ENCODE peak calls at places on chromosomes 1 and 21, in nine cellular contexts. H, Y, V, P, L, O, B, D and M are unnamed samples.

GRCh38 chr1:18955442-18956188 is 861 bp downstream of the IFFO2 start:
- DNase-seq in L (peak; percentile 10), P (peak; percentile 69), O (peak; percentile 44), D (no peak), H (no peak), B (peak; percentile 33), V (no peak), Y (peak; percentile 65), M (no peak)

GRCh38 chr1:7621334-7622219 is 149.5 kb upstream of the VAMP3 start:
- DNase-seq in P (no peak), B (no peak), H (no peak), O (no peak), V (peak; percentile 44), Y (no peak), D (no peak), L (no peak), M (no peak)

GRCh38 chr1:212233321-212233720 is 51.9 kb upstream of the PPP2R5A start:
- DNase-seq in Y (no peak), H (no peak), L (no peak), P (no peak), V (no peak), B (no peak), D (no peak), O (no peak), M (no peak)

GRCh38 chr1:152961201-152961891 is 9.1 kb upstream of the SPRR4 start:
- DNase-seq in B (no peak), L (no peak), O (no peak), Y (no peak), V (no peak), H (no peak), P (no peak), D (no peak), M (no peak)

GRCh38 chr1:99943238-99943794 is 26.5 kb upstream of the SLC35A3 start:
- DNase-seq in H (peak; percentile 52), Y (no peak), D (no peak), B (no peak), P (no peak), V (peak; percentile 2), L (no peak), O (no peak), M (no peak)

GRCh38 chr1:12343823-12344487 is 114.1 kb downstream of the VPS13D start:
- DNase-seq in P (no peak), H (no peak), L (no peak), O (no peak), B (no peak), Y (no peak), D (no peak), V (no peak), M (no peak)

GRCh38 chr21:36325373-36326010 is 5.5 kb downstream of the MORC3 start:
- DNase-seq in P (no peak), H (peak; percentile 32), V (peak; percentile 62), B (no peak), D (no peak), O (no peak), L (no peak), Y (no peak), M (no peak)

GRCh38 chr1:153866045-153866850 is 56.5 kb downstream of the GATAD2B start:
- DNase-seq in B (no peak), Y (no peak), H (peak; percentile 47), V (no peak), D (no peak), L (no peak), P (no peak), O (no peak), M (no peak)

GRCh38 chr1:83978056-83978455 is 20.9 kb downstream of the TTLL7 start:
- DNase-seq in P (no peak), O (no peak), V (no peak), L (no peak), D (no peak), Y (no peak), H (no peak), B (no peak), M (no peak)

GRCh38 chr21:44959376-44960091 is 19.7 kb downstream of the SLX9 start:
- DNase-seq in H (no peak), D (no peak), V (no peak), Y (no peak), O (no peak), L (no peak), P (no peak), B (no peak), M (no peak)

GRCh38 chr1:166920561-166921475 is 44.8 kb upstream of the TADA1 start:
- DNase-seq in V (no peak), L (no peak), Y (no peak), H (peak; percentile 25), B (no peak), D (no peak), P (no peak), O (no peak), M (peak; percentile 3)

GRCh38 chr1:6108937-6109636 is 63.4 kb downstream of the KCNAB2 start:
- DNase-seq in B (no peak), L (peak; percentile 40), V (peak; percentile 61), H (peak; percentile 16), O (peak; percentile 15), P (peak; percentile 34), Y (no peak), D (peak; percentile 71), M (peak; percentile 0)

GRCh38 chr1:163178628-163179027 is 24.1 kb downstream of the RGS5 start:
- DNase-seq in H (no peak), P (no peak), B (no peak), D (no peak), Y (no peak), V (no peak), O (no peak), L (peak; percentile 49), M (no peak)

GRCh38 chr1:34844252-34844634 is 15.3 kb downstream of the SMIM12 start:
- DNase-seq in L (no peak), O (no peak), P (no peak), H (no peak), V (no peak), D (no peak), Y (no peak), B (no peak), M (peak; percentile 1)

GRCh38 chr1:58748625-58749198 is 35.1 kb downstream of the JUN start:
- DNase-seq in L (no peak), O (no peak), D (no peak), P (no peak), V (no peak), H (no peak), Y (no peak), B (no peak), M (peak; percentile 89)

GRCh38 chr1:3018051-3018471 is 3.2 kb upstream of the ACTRT2 start:
- DNase-seq in Y (no peak), D (no peak), P (no peak), L (no peak), V (no peak), B (no peak), O (no peak), H (no peak), M (no peak)

GRCh38 chr1:236568285-236568894 is 35.9 kb downstream of the HEATR1 start:
- DNase-seq in P (no peak), Y (no peak), L (no peak), D (no peak), V (no peak), H (peak; percentile 13), O (no peak), B (no peak), M (no peak)

GRCh38 chr1:229619614-229620013 is 6.3 kb downstream of the TAF5L start:
- DNase-seq in P (no peak), O (no peak), V (no peak), B (no peak), Y (no peak), L (no peak), H (no peak), D (no peak), M (no peak)

GRCh38 chr1:183970516-183971300 is 66.8 kb downstream of the COLGALT2 start:
- DNase-seq in P (no peak), H (no peak), O (no peak), V (peak; percentile 23), L (no peak), D (no peak), Y (no peak), B (no peak), M (no peak)

GRCh38 chr21:43303240-43304178 is 123.4 kb downstream of the SIK1 start:
- DNase-seq in L (no peak), Y (no peak), O (no peak), D (no peak), B (no peak), P (no peak), H (no peak), V (no peak), M (no peak)

GRCh38 chr1:104574619-104575018 is 824.9 kb downstream of the AMY1C start:
- DNase-seq in L (no peak), Y (no peak), B (no peak), H (no peak), D (no peak), O (no peak), P (no peak), V (no peak), M (no peak)